ENCODE peak calls at places on chromosomes 1 and 21, in ten cellular contexts. One of them, this sample, is unnamed.

GRCh38 chr1:187226396-187226795 is 397.6 kb downstream of the PLA2G4A start:
- DNase-seq in CD4-positive, alpha-beta T cell: no peak
- DNase-seq in ovary: no peak
- DNase-seq in fibroblast of mammary gland: peak; percentile 45
- DNase-seq in RWPE1: no peak
- DNase-seq in fibroblast of pulmonary artery: peak; percentile 8
- DNase-seq in cardiac fibroblast: no peak
- DNase-seq in GM12865: no peak
- DNase-seq in H9: no peak
- DNase-seq in nephron progenitor cell: no peak
- DNase-seq in this sample: peak; percentile 30

GRCh38 chr1:44707112-44707881 is 23.7 kb downstream of the RNU5D-1 start:
- DNase-seq in CD4-positive, alpha-beta T cell: no peak
- DNase-seq in ovary: no peak
- DNase-seq in fibroblast of mammary gland: peak; percentile 97
- DNase-seq in RWPE1: peak; percentile 95
- DNase-seq in fibroblast of pulmonary artery: peak; percentile 83
- DNase-seq in cardiac fibroblast: peak; percentile 47
- DNase-seq in GM12865: no peak
- DNase-seq in H9: no peak
- DNase-seq in nephron progenitor cell: no peak
- DNase-seq in this sample: peak; percentile 84

GRCh38 chr1:58618303-58618702 is 41.3 kb upstream of the TACSTD2 start:
- DNase-seq in CD4-positive, alpha-beta T cell: no peak
- DNase-seq in ovary: no peak
- DNase-seq in fibroblast of mammary gland: peak; percentile 96
- DNase-seq in RWPE1: peak; percentile 94
- DNase-seq in fibroblast of pulmonary artery: peak; percentile 74
- DNase-seq in cardiac fibroblast: peak; percentile 89
- DNase-seq in GM12865: peak; percentile 21
- DNase-seq in H9: no peak
- DNase-seq in nephron progenitor cell: no peak
- DNase-seq in this sample: peak; percentile 99

GRCh38 chr1:166900987-166901386 is 24.9 kb upstream of the TADA1 start:
- DNase-seq in CD4-positive, alpha-beta T cell: no peak
- DNase-seq in ovary: no peak
- DNase-seq in fibroblast of mammary gland: no peak
- DNase-seq in RWPE1: no peak
- DNase-seq in fibroblast of pulmonary artery: no peak
- DNase-seq in cardiac fibroblast: no peak
- DNase-seq in GM12865: no peak
- DNase-seq in H9: no peak
- DNase-seq in nephron progenitor cell: no peak
- DNase-seq in this sample: no peak

GRCh38 chr1:26833432-26834405 is 7.2 kb downstream of the ZDHHC18 start:
- DNase-seq in CD4-positive, alpha-beta T cell: peak; percentile 92
- DNase-seq in ovary: no peak
- DNase-seq in fibroblast of mammary gland: no peak
- DNase-seq in RWPE1: no peak
- DNase-seq in fibroblast of pulmonary artery: no peak
- DNase-seq in cardiac fibroblast: no peak
- DNase-seq in GM12865: peak; percentile 97
- DNase-seq in H9: no peak
- DNase-seq in nephron progenitor cell: no peak
- DNase-seq in this sample: no peak

GRCh38 chr1:84691139-84691783 is 1.0 kb upstream of the SSX2IP start:
- DNase-seq in CD4-positive, alpha-beta T cell: no peak
- DNase-seq in ovary: no peak
- DNase-seq in fibroblast of mammary gland: no peak
- DNase-seq in RWPE1: no peak
- DNase-seq in fibroblast of pulmonary artery: no peak
- DNase-seq in cardiac fibroblast: no peak
- DNase-seq in GM12865: peak; percentile 8
- DNase-seq in H9: peak; percentile 33
- DNase-seq in nephron progenitor cell: no peak
- DNase-seq in this sample: no peak

GRCh38 chr1:150578278-150579109 is 916 bp downstream of the MCL1 start:
- DNase-seq in CD4-positive, alpha-beta T cell: no peak
- DNase-seq in ovary: no peak
- DNase-seq in fibroblast of mammary gland: peak; percentile 92
- DNase-seq in RWPE1: peak; percentile 68
- DNase-seq in fibroblast of pulmonary artery: peak; percentile 93
- DNase-seq in cardiac fibroblast: peak; percentile 92
- DNase-seq in GM12865: peak; percentile 61
- DNase-seq in H9: no peak
- DNase-seq in nephron progenitor cell: no peak
- DNase-seq in this sample: peak; percentile 95

GRCh38 chr1:235329139-235329808 is 904 bp downstream of the GGPS1 start:
- DNase-seq in CD4-positive, alpha-beta T cell: peak; percentile 29
- DNase-seq in ovary: peak; percentile 47
- DNase-seq in fibroblast of mammary gland: peak; percentile 56
- DNase-seq in RWPE1: peak; percentile 20
- DNase-seq in fibroblast of pulmonary artery: peak; percentile 46
- DNase-seq in cardiac fibroblast: peak; percentile 43
- DNase-seq in GM12865: peak; percentile 85
- DNase-seq in H9: no peak
- DNase-seq in nephron progenitor cell: peak; percentile 35
- DNase-seq in this sample: peak; percentile 73

GRCh38 chr1:44500181-44501021 is 95.3 kb downstream of the RNF220 start:
- DNase-seq in CD4-positive, alpha-beta T cell: no peak
- DNase-seq in ovary: no peak
- DNase-seq in fibroblast of mammary gland: peak; percentile 34
- DNase-seq in RWPE1: no peak
- DNase-seq in fibroblast of pulmonary artery: peak; percentile 48
- DNase-seq in cardiac fibroblast: peak; percentile 47
- DNase-seq in GM12865: no peak
- DNase-seq in H9: peak; percentile 79
- DNase-seq in nephron progenitor cell: peak; percentile 53
- DNase-seq in this sample: peak; percentile 11

GRCh38 chr1:87039096-87039495 is 124.7 kb downstream of the HS2ST1 start:
- DNase-seq in CD4-positive, alpha-beta T cell: no peak
- DNase-seq in ovary: no peak
- DNase-seq in fibroblast of mammary gland: no peak
- DNase-seq in RWPE1: no peak
- DNase-seq in fibroblast of pulmonary artery: no peak
- DNase-seq in cardiac fibroblast: no peak
- DNase-seq in GM12865: no peak
- DNase-seq in H9: no peak
- DNase-seq in nephron progenitor cell: no peak
- DNase-seq in this sample: no peak

GRCh38 chr1:48114596-48115384 is 107.7 kb upstream of the SLC5A9 start:
- DNase-seq in CD4-positive, alpha-beta T cell: no peak
- DNase-seq in ovary: no peak
- DNase-seq in fibroblast of mammary gland: peak; percentile 18
- DNase-seq in RWPE1: no peak
- DNase-seq in fibroblast of pulmonary artery: no peak
- DNase-seq in cardiac fibroblast: no peak
- DNase-seq in GM12865: no peak
- DNase-seq in H9: no peak
- DNase-seq in nephron progenitor cell: no peak
- DNase-seq in this sample: peak; percentile 82

GRCh38 chr1:48105167-48105566 is 108.0 kb upstream of the TRABD2B start:
- DNase-seq in CD4-positive, alpha-beta T cell: no peak
- DNase-seq in ovary: no peak
- DNase-seq in fibroblast of mammary gland: peak; percentile 29
- DNase-seq in RWPE1: no peak
- DNase-seq in fibroblast of pulmonary artery: peak; percentile 8
- DNase-seq in cardiac fibroblast: peak; percentile 39
- DNase-seq in GM12865: no peak
- DNase-seq in H9: no peak
- DNase-seq in nephron progenitor cell: no peak
- DNase-seq in this sample: no peak

GRCh38 chr1:48106049-48106448 is 108.9 kb upstream of the TRABD2B start:
- DNase-seq in CD4-positive, alpha-beta T cell: no peak
- DNase-seq in ovary: no peak
- DNase-seq in fibroblast of mammary gland: no peak
- DNase-seq in RWPE1: no peak
- DNase-seq in fibroblast of pulmonary artery: no peak
- DNase-seq in cardiac fibroblast: no peak
- DNase-seq in GM12865: no peak
- DNase-seq in H9: no peak
- DNase-seq in nephron progenitor cell: no peak
- DNase-seq in this sample: no peak

GRCh38 chr1:48107516-48107915 is 110.3 kb upstream of the TRABD2B start:
- DNase-seq in CD4-positive, alpha-beta T cell: no peak
- DNase-seq in ovary: no peak
- DNase-seq in fibroblast of mammary gland: no peak
- DNase-seq in RWPE1: no peak
- DNase-seq in fibroblast of pulmonary artery: no peak
- DNase-seq in cardiac fibroblast: no peak
- DNase-seq in GM12865: peak; percentile 5
- DNase-seq in H9: no peak
- DNase-seq in nephron progenitor cell: no peak
- DNase-seq in this sample: no peak

GRCh38 chr1:48109390-48110009 is 112.3 kb upstream of the TRABD2B start:
- DNase-seq in CD4-positive, alpha-beta T cell: no peak
- DNase-seq in ovary: no peak
- DNase-seq in fibroblast of mammary gland: peak; percentile 73
- DNase-seq in RWPE1: peak; percentile 29
- DNase-seq in fibroblast of pulmonary artery: peak; percentile 76
- DNase-seq in cardiac fibroblast: peak; percentile 70
- DNase-seq in GM12865: peak; percentile 40
- DNase-seq in H9: no peak
- DNase-seq in nephron progenitor cell: peak; percentile 38
- DNase-seq in this sample: peak; percentile 74
- TF ChIP-seq CTCF in CD4-positive, alpha-beta T cell: peak; percentile 70
- TF ChIP-seq CTCF in ovary: peak; percentile 35
- TF ChIP-seq CTCF in fibroblast of mammary gland: peak; percentile 97
- TF ChIP-seq CTCF in RWPE1: peak; percentile 86
- TF ChIP-seq CTCF in fibroblast of pulmonary artery: peak; percentile 96
- TF ChIP-seq CTCF in cardiac fibroblast: peak; percentile 83
- TF ChIP-seq CTCF in GM12865: peak; percentile 71
- TF ChIP-seq CTCF in H9: peak; percentile 92
- TF ChIP-seq CTCF in nephron progenitor cell: peak; percentile 93
- TF ChIP-seq CTCF in this sample: peak; percentile 86

GRCh38 chr21:38729745-38730401 is 75.9 kb upstream of the ETS2 start:
- DNase-seq in CD4-positive, alpha-beta T cell: no peak
- DNase-seq in ovary: no peak
- DNase-seq in fibroblast of mammary gland: no peak
- DNase-seq in RWPE1: no peak
- DNase-seq in fibroblast of pulmonary artery: no peak
- DNase-seq in cardiac fibroblast: no peak
- DNase-seq in GM12865: no peak
- DNase-seq in H9: no peak
- DNase-seq in nephron progenitor cell: no peak
- DNase-seq in this sample: no peak

GRCh38 chr21:38735807-38736206 is 69.9 kb upstream of the ETS2 start:
- DNase-seq in CD4-positive, alpha-beta T cell: no peak
- DNase-seq in ovary: no peak
- DNase-seq in fibroblast of mammary gland: no peak
- DNase-seq in RWPE1: no peak
- DNase-seq in fibroblast of pulmonary artery: no peak
- DNase-seq in cardiac fibroblast: no peak
- DNase-seq in GM12865: no peak
- DNase-seq in H9: no peak
- DNase-seq in nephron progenitor cell: no peak
- DNase-seq in this sample: no peak

DNA sequence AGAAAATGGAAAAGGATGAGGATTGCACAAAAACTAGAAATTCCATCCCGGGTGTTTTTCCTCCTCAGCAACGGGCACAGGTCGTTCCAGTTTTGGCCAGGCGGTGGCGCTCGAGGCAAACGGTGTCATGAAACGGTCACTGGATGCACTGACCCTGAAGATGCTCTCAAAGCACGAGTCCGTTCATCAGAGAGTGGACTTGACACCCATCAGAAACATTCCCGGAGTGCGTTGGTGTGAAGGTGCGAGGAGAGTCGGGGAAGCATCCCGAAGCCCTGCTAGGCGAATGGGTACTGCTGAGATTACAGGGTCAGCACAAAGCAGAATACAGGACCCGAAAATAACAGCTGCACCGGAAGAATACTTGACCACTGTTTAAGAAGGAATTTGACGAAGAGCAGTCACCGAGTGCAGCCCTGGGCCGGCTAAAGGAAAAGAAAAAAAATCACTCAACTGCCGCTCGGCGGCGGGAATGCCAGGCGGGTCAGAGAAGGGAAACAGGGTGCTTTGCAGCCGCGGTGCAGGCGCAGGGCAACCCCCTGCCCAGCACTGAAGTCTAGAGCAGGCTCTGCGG is 71.7 kb upstream of the ETS2 start:
- DNase-seq in CD4-positive, alpha-beta T cell: peak; percentile 39
- DNase-seq in ovary: peak; percentile 95
- DNase-seq in fibroblast of mammary gland: peak; percentile 73
- DNase-seq in RWPE1: peak; percentile 66
- DNase-seq in fibroblast of pulmonary artery: peak; percentile 89
- DNase-seq in cardiac fibroblast: peak; percentile 89
- DNase-seq in GM12865: peak; percentile 57
- DNase-seq in H9: peak; percentile 84
- DNase-seq in nephron progenitor cell: peak; percentile 98
- DNase-seq in this sample: peak; percentile 75
- TF ChIP-seq CTCF in CD4-positive, alpha-beta T cell: peak; percentile 98
- TF ChIP-seq CTCF in ovary: peak; percentile 90
- TF ChIP-seq CTCF in fibroblast of mammary gland: peak; percentile 96
- TF ChIP-seq CTCF in RWPE1: peak; percentile 92
- TF ChIP-seq CTCF in fibroblast of pulmonary artery: peak; percentile 92
- TF ChIP-seq CTCF in cardiac fibroblast: peak; percentile 93
- TF ChIP-seq CTCF in GM12865: peak; percentile 88
- TF ChIP-seq CTCF in H9: peak; percentile 94
- TF ChIP-seq CTCF in nephron progenitor cell: peak; percentile 89
- TF ChIP-seq CTCF in this sample: peak; percentile 91

DNA sequence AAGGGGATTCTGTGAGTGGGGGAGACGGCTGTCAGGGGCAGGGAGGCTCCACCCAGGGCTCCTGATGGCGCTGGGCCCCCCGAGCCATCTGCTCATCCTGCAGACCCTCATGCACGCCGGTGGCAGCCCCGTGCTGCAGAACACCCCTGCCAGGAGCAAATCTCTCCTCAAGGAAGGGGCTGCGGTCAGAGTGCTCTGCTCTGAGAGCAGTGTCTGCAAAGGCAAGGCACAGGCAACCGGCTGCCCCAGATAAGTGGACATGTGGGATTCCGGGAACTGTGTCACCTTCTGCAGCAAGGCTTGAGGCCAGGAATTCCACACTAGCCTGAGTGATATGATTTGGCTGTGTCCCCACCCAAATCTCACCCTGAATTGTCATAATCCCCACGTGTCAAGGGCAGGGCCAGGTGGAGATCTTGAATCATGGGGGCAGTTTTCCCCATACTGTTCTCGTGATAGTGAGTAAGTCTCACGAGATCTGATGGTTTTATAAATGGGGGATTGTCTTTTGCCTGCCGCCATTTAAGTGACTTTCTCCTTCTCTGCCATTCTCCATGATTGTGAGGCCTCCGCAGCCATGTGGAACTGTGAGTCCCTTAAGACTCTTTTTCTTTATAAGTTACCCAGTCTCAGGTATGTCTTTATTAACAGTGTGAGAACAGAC is 101.0 kb downstream of the PDE9A start:
- DNase-seq in CD4-positive, alpha-beta T cell: no peak
- DNase-seq in ovary: no peak
- DNase-seq in fibroblast of mammary gland: no peak
- DNase-seq in RWPE1: no peak
- DNase-seq in fibroblast of pulmonary artery: no peak
- DNase-seq in cardiac fibroblast: no peak
- DNase-seq in GM12865: no peak
- DNase-seq in H9: no peak
- DNase-seq in nephron progenitor cell: no peak
- DNase-seq in this sample: no peak
- TF ChIP-seq CTCF in CD4-positive, alpha-beta T cell: no peak
- TF ChIP-seq CTCF in ovary: no peak
- TF ChIP-seq CTCF in fibroblast of mammary gland: no peak
- TF ChIP-seq CTCF in RWPE1: no peak
- TF ChIP-seq CTCF in fibroblast of pulmonary artery: no peak
- TF ChIP-seq CTCF in cardiac fibroblast: no peak
- TF ChIP-seq CTCF in GM12865: no peak
- TF ChIP-seq CTCF in H9: no peak
- TF ChIP-seq CTCF in nephron progenitor cell: no peak
- TF ChIP-seq CTCF in this sample: no peak

GRCh38 chr1:203117611-203118575 is 9.6 kb upstream of the ADORA1 start:
- DNase-seq in CD4-positive, alpha-beta T cell: no peak
- DNase-seq in ovary: peak; percentile 86
- DNase-seq in fibroblast of mammary gland: peak; percentile 45
- DNase-seq in RWPE1: peak; percentile 83
- DNase-seq in fibroblast of pulmonary artery: peak; percentile 72
- DNase-seq in cardiac fibroblast: peak; percentile 81
- DNase-seq in GM12865: peak; percentile 43
- DNase-seq in H9: peak; percentile 92
- DNase-seq in nephron progenitor cell: peak; percentile 92
- DNase-seq in this sample: peak; percentile 85
- TF ChIP-seq CTCF in CD4-positive, alpha-beta T cell: no peak
- TF ChIP-seq CTCF in ovary: peak; percentile 53
- TF ChIP-seq CTCF in fibroblast of mammary gland: peak; percentile 60
- TF ChIP-seq CTCF in RWPE1: peak; percentile 60
- TF ChIP-seq CTCF in fibroblast of pulmonary artery: peak; percentile 71
- TF ChIP-seq CTCF in cardiac fibroblast: peak; percentile 86
- TF ChIP-seq CTCF in GM12865: peak; percentile 61
- TF ChIP-seq CTCF in H9: peak; percentile 98
- TF ChIP-seq CTCF in nephron progenitor cell: peak; percentile 84
- TF ChIP-seq CTCF in this sample: peak; percentile 99